ENCODE peak calls at places on chromosomes 5 and 9, in seven cellular contexts. H is AG04450, Q is HL-60, Z is IMR-90, A is ovary, S is heart right ventricle, V is PC-3. O is an unnamed sample. For H3K27me3, the result is how much of the 10 kb centered on the place peaks cover.

GRCh38 chr5:68343421-68343826 is 127.9 kb downstream of the PIK3R1 start:
- DNase-seq in H (peak), Q (no peak), Z (peak), A (no peak), S (peak), V (peak), O (no peak)

GRCh38 chr9:79432485-79432884 is 139.3 kb upstream of the TLE4 start:
- DNase-seq in H (no peak), Q (no peak), Z (no peak), A (no peak), S (no peak), V (peak), O (no peak)

GRCh38 chr9:12708562-12709298 is 15.5 kb downstream of the TYRP1 start:
- DNase-seq in H (no peak), Q (no peak), Z (peak), A (no peak), S (no peak), V (peak), O (no peak)

GRCh38 chr9:11233693-11234092 is 620.9 kb upstream of the PTPRD start:
- DNase-seq in H (no peak), Q (no peak), Z (no peak), A (no peak), S (no peak), V (no peak), O (no peak)

GRCh38 chr5:142807378-142807911 is 37.3 kb downstream of the ARHGAP26 start:
- DNase-seq in H (no peak), Q (peak), Z (no peak), A (no peak), S (no peak), V (no peak), O (peak)

GRCh38 chr9:18427691-18428090 is 46.3 kb upstream of the ADAMTSL1 start:
- DNase-seq in H (no peak), Q (no peak), Z (no peak), A (no peak), S (no peak), V (no peak), O (no peak)

GRCh38 chr9:13213337-13213736 is 66.2 kb downstream of the MPDZ start:
- DNase-seq in H (no peak), Q (no peak), Z (peak), A (no peak), S (no peak), V (peak), O (no peak)

GRCh38 chr5:82107277-82107676 is 135.5 kb downstream of the ATG10 start:
- DNase-seq in H (no peak), Q (no peak), Z (peak), A (no peak), S (no peak), V (peak), O (no peak)

GRCh38 chr5:93909356-93909755 is 168.0 kb upstream of the POU5F2 start:
- DNase-seq in H (no peak), Q (no peak), Z (no peak), A (no peak), S (no peak), V (peak), O (no peak)

GRCh38 chr5:140633081-140633471 is at the start of gene CD14:
- DNase-seq in H (no peak), Q (peak), Z (no peak), A (no peak), S (peak), V (peak), O (peak)

GRCh38 chr9:2013688-2014087 is 1.5 kb upstream of the SMARCA2 start:
- DNase-seq in H (no peak), Q (peak), Z (peak), A (no peak), S (no peak), V (no peak), O (no peak)

GRCh38 chr9:97518909-97519307 is 17.4 kb downstream of the TMOD1 start:
- DNase-seq in H (peak), Q (no peak), Z (peak), A (peak), S (no peak), V (peak), O (no peak)

GRCh38 chr9:2919347-2919746 is 75.5 kb upstream of the PUM3 start:
- DNase-seq in H (no peak), Q (no peak), Z (no peak), A (no peak), S (no peak), V (no peak), O (no peak)

GRCh38 chr9:93582115-93582514 is 5.7 kb downstream of the PHF2 start:
- DNase-seq in H (no peak), Q (no peak), Z (no peak), A (no peak), S (no peak), V (no peak), O (peak)

GRCh38 chr5:141915881-141916336 is 7.8 kb upstream of the DELE1 start:
- DNase-seq in H (no peak), Q (no peak), Z (no peak), A (no peak), S (peak), V (peak), O (no peak)

GRCh38 chr5:149128023-149128875 is 13.0 kb upstream of the ABLIM3 start:
- DNase-seq in H (no peak), Q (no peak), Z (peak), A (no peak), S (no peak), V (peak), O (no peak)

GRCh38 chr9:88034964-88035363 is 60.6 kb upstream of the CDK20 start:
- DNase-seq in H (no peak), Q (no peak), Z (no peak), A (no peak), S (no peak), V (no peak), O (no peak)

GRCh38 chr5:151683936-151684586 is 2.7 kb downstream of the SPARC start:
- DNase-seq in H (no peak), Q (no peak), Z (no peak), A (no peak), S (no peak), V (no peak), O (no peak)

GRCh38 chr5:78587081-78587774 is 61.3 kb downstream of the LHFPL2 start:
- DNase-seq in H (no peak), Q (no peak), Z (no peak), A (no peak), S (no peak), V (no peak), O (no peak)

GRCh38 chr9:81083821-81084512 is 605.4 kb downstream of the TLE1 start:
- DNase-seq in H (no peak), Q (no peak), Z (peak), A (no peak), S (no peak), V (peak), O (no peak)

GRCh38 chr9:127285957-127286356 is 21.4 kb downstream of the GARNL3 start:
- DNase-seq in H (no peak), Q (no peak), Z (no peak), A (no peak), S (no peak), V (no peak), O (no peak)

GRCh38 chr5:116507941-116508655 is 66.5 kb downstream of the SEMA6A start:
- DNase-seq in H (no peak), Q (no peak), Z (no peak), A (no peak), S (no peak), V (no peak), O (no peak)

GRCh38 chr5:67648201-67648671 is 451.6 kb upstream of the CD180 start:
- DNase-seq in H (no peak), Q (no peak), Z (no peak), A (peak), S (peak), V (no peak), O (no peak)

GRCh38 chr5:89437450-89438435 is 554.8 kb upstream of the MEF2C start:
- DNase-seq in H (no peak), Q (no peak), Z (no peak), A (no peak), S (no peak), V (peak), O (no peak)

GRCh38 chr5:53430618-53431252 is 49.7 kb upstream of the FST start:
- DNase-seq in H (no peak), Q (no peak), Z (peak), A (no peak), S (no peak), V (peak), O (no peak)

GRCh38 chr9:38079410-38080105 is 10.5 kb upstream of the SHB start:
- DNase-seq in H (no peak), Q (no peak), Z (peak), A (no peak), S (no peak), V (no peak), O (peak)

GRCh38 chr5:15526413-15526812 is 26.4 kb downstream of the FBXL7 start:
- DNase-seq in H (no peak), Q (no peak), Z (no peak), A (no peak), S (no peak), V (no peak), O (no peak)

GRCh38 chr9:122053056-122053455 is 40.1 kb downstream of the TTLL11 start:
- DNase-seq in H (no peak), Q (no peak), Z (no peak), A (no peak), S (no peak), V (no peak), O (no peak)

GRCh38 chr5:69367697-69368279 is 1.5 kb downstream of the AK6 start:
- DNase-seq in H (no peak), Q (no peak), Z (no peak), A (no peak), S (no peak), V (peak), O (no peak)

GRCh38 chr5:69364850-69365249 is 4.5 kb downstream of the AK6 start:
- DNase-seq in H (no peak), Q (no peak), Z (no peak), A (no peak), S (no peak), V (no peak), O (no peak)

GRCh38 chr5:69360442-69360841 is 8.9 kb downstream of the AK6 start:
- DNase-seq in H (no peak), Q (no peak), Z (no peak), A (no peak), S (no peak), V (no peak), O (no peak)

GRCh38 chr5:69368458-69369368 is 607 bp downstream of the AK6 start:
- DNase-seq in H (peak), Q (no peak), Z (peak), A (no peak), S (no peak), V (peak), O (no peak)

DNA sequence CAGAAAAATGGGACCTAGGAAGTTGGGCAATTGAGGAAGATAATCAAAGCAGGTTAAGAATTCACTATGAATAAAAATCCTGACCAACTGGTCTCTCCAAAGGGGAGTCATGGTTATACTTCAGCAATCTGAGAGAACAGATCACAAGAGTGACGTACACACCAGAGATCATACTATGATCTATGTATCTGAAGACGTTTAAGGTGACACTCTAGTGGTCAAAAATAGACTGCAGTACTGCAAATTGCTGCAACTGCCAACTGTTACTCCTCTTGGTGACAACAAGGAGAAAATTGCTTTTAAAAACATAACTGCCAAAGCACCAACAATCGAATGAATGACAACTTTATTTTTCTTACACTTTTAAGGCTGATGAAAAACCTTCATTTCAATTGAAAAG is 4.9 kb downstream of the AK6 start:
- DNase-seq in H (no peak), Q (peak), Z (peak), A (no peak), S (no peak), V (peak), O (no peak)
- TF ChIP-seq CTCF in H (peak), Q (no peak), Z (peak), A (no peak), S (peak), V (peak), O (no peak)

DNA sequence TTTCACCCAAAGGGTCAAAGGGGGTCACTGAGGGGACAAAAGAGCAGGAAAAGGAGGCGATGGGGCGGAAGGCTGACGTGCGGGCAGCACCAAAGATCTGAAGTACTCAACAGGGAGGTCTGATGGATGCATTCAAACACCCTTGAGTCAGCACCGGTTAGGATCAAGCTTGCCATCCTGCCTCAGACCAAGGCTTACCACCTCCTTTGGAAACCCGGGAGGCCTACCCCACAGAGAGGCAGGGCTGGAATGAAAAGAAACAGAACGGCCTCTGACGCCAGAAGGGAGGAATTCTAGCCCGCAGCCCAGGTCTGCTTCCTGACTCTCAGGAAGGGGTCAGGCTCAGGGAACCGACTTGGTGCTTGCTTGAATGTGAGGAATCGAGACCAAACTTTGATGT is 125.6 kb downstream of the PAPPA start:
- DNase-seq in H (no peak), Q (no peak), Z (no peak), A (no peak), S (no peak), V (no peak), O (no peak)
- H3K27me3 ChIP-seq in H (under half), Q (under half), Z (under half), A (under half), S (under half), V (under half), O (under half)

DNA sequence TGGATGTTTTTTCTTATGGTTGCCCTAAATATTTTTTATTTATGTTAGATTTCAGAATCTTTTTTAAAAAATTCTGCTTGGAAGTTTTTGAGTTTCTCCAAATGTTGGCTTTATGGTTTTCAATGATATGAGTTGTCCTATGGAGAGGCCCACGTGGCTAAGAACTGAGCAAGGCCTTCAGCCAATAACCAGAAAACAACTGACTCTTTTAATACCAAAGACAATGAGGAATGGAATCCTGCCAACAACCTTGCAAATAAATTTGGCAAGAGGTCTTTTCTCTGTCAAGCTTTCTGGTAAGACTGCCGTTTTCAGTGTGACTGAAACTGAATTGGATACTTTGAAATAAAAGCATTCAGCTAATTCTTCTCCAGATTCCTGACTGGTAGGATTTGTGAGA is 1740.1 kb upstream of the WWC1 start:
- DNase-seq in H (no peak), Q (no peak), Z (no peak), A (no peak), S (no peak), V (no peak), O (no peak)
- H3K27ac ChIP-seq in H (no peak), Q (no peak), Z (no peak), A (no peak), S (no peak), V (no peak), O (no peak)

DNA sequence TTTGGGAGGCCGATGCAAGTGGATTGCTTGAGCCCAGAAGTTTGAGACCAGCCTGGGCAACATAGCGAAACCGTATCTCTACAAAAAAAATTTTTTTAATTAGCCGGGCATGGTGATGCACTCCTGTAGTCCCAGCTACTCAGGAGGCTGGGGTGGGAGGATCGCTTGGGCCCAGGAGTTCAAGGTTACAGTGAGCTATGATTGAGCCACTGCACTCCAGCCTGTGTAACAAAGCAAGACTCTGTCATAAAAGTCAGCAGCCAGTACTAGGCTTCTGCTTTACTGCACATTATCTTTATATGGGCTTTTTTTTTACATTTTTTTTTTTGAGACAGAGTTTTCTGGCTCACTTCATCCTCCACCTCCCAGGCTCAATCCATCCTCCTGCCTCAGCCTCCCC is 9.4 kb upstream of the HAVCR1 start:
- DNase-seq in H (no peak), Q (no peak), Z (no peak), A (no peak), S (no peak), V (no peak), O (no peak)
- TF ChIP-seq CTCF in H (no peak), Q (no peak), Z (no peak), A (no peak), S (no peak), V (no peak), O (no peak)

DNA sequence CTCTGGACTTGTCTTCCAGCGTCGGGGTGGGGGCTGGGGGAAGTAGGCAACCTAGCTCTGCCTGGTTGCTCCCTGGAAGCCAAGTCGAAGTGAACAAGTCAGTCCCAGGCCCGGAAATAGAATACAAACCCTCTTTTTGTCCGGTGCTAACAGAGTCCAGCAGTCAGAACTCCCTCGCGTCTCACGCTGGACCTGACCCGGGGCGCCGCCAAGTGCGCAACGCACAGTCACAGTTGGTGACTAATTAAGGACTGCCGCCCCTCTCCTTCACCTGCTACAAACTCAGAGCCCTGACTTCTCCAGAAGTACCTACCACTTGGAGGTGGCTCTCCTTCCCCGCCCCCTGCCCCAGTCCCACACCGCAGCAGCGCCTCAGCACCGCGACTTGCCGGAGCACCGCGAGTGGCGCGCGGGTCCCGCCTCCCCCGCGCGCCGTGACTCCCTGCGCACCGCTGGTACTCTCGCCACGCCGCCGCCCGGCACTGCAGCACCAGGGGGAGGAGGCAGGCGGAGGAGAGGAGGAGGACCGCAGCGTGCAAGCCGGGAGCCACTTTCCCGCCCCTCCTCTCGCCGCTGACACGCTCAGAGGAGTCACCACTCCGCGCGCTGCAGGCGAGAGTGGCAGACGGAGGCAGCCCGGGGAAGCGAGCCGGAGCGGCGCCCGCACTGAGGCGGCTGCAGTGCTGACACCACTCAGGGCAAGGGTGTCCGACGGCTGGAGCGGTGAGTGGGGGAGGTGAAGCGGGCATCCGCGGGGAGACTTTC is at the start of gene SV2C:
- DNase-seq in H (no peak), Q (no peak), Z (no peak), A (peak), S (no peak), V (no peak), O (peak)
- H3K27me3 ChIP-seq in H (under half), Q (under half), Z (under half), A (under half), S (half or more), V (half or more), O (half or more)

DNA sequence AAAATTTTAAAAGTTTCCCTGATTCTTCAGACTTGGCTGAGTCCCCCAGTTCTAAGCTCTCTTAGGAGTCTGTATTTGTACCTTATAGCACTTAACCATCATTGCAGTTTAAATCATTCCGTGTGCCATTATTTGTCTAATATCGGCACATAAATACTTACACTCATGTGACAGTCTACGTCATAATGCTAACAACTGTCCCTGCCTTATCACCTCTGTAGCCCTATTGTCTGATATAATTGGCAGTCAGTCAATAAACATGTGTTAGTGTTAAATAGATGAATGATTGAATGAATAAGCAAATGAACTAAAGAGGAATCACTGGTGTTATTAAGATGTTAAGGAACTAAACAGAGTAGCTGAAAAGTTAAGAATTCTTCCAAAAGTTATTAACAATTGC is 287.8 kb downstream of the EBF1 start:
- DNase-seq in H (no peak), Q (no peak), Z (no peak), A (no peak), S (no peak), V (no peak), O (no peak)
- H3K27ac ChIP-seq in H (no peak), Q (no peak), Z (no peak), A (no peak), S (peak), V (no peak), O (no peak)

DNA sequence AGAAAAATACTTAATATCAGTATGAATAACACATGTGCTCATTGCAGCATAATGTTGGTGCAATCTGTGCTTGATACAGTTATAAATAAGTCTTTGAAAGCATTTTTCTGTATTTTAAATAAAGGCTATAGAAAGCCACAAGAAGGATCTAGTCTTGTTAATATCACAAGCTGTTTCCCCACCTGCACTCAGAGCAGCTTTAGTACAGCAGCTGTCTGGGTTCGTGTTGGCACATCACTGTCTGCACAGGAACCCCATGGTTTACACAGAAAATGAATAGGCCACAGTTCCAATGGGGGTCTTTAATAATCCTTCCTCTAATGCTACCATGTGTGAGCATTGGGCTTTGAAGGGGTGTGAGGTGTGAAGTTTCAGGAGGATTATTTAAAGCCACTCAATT is 2269.7 kb downstream of the MAT2B start:
- DNase-seq in H (no peak), Q (no peak), Z (no peak), A (no peak), S (no peak), V (no peak), O (no peak)
- TF ChIP-seq CTCF in H (no peak), Q (no peak), Z (no peak), A (no peak), S (no peak), V (no peak), O (no peak)

GRCh38 chr5:32369542-32370155 is 56.9 kb upstream of the MTMR12 start:
- DNase-seq in H (no peak), Q (no peak), Z (no peak), A (no peak), S (no peak), V (no peak), O (no peak)
- H3K27me3 ChIP-seq in H (under half), Q (under half), Z (under half), A (under half), S (under half), V (under half), O (under half)

O was measured in left lung.